ENCODE peak calls at places on chromosomes 5 and 9, in ten cellular contexts. One of them, this sample, is unnamed.

GRCh38 chr5:5078009-5078897 is 61.9 kb upstream of the ADAMTS16 start:
- DNase-seq in AG04449: no peak
- DNase-seq in PC-9: no peak
- DNase-seq in CD4-positive, alpha-beta T cell: no peak
- DNase-seq in GM06990: no peak
- DNase-seq in dorsolateral prefrontal cortex: no peak
- DNase-seq in A549: no peak
- DNase-seq in psoas muscle: no peak
- DNase-seq in cardiac fibroblast: no peak
- DNase-seq in AG09309: no peak
- DNase-seq in this sample: no peak

GRCh38 chr5:159965031-159965837 is 43.7 kb upstream of the TTC1 start:
- DNase-seq in cardiac fibroblast: peak
- DNase-seq in GM06990: no peak
- DNase-seq in psoas muscle: peak
- DNase-seq in AG09309: no peak
- DNase-seq in A549: peak
- DNase-seq in CD4-positive, alpha-beta T cell: no peak
- DNase-seq in PC-9: no peak
- DNase-seq in AG04449: no peak
- DNase-seq in dorsolateral prefrontal cortex: no peak
- DNase-seq in this sample: peak

GRCh38 chr9:124047106-124047716 is 35.6 kb downstream of the LHX2 start:
- DNase-seq in cardiac fibroblast: peak
- DNase-seq in PC-9: no peak
- DNase-seq in A549: no peak
- DNase-seq in AG09309: no peak
- DNase-seq in dorsolateral prefrontal cortex: no peak
- DNase-seq in psoas muscle: no peak
- DNase-seq in AG04449: no peak
- DNase-seq in CD4-positive, alpha-beta T cell: no peak
- DNase-seq in GM06990: no peak
- DNase-seq in this sample: no peak

GRCh38 chr5:110909415-110909814 is 162.1 kb upstream of the TSLP start:
- DNase-seq in GM06990: no peak
- DNase-seq in cardiac fibroblast: no peak
- DNase-seq in dorsolateral prefrontal cortex: no peak
- DNase-seq in AG04449: no peak
- DNase-seq in AG09309: no peak
- DNase-seq in A549: no peak
- DNase-seq in PC-9: no peak
- DNase-seq in CD4-positive, alpha-beta T cell: no peak
- DNase-seq in psoas muscle: no peak
- DNase-seq in this sample: no peak

GRCh38 chr5:15932066-15932465 is 247.5 kb downstream of the MARCHF11 start:
- DNase-seq in PC-9: no peak
- DNase-seq in CD4-positive, alpha-beta T cell: no peak
- DNase-seq in psoas muscle: no peak
- DNase-seq in dorsolateral prefrontal cortex: no peak
- DNase-seq in GM06990: no peak
- DNase-seq in A549: no peak
- DNase-seq in cardiac fibroblast: no peak
- DNase-seq in AG04449: no peak
- DNase-seq in AG09309: no peak
- DNase-seq in this sample: no peak

GRCh38 chr5:139658501-139658927 is 10.4 kb downstream of the CXXC5 start:
- DNase-seq in dorsolateral prefrontal cortex: no peak
- DNase-seq in AG04449: no peak
- DNase-seq in psoas muscle: peak
- DNase-seq in PC-9: no peak
- DNase-seq in A549: no peak
- DNase-seq in AG09309: no peak
- DNase-seq in cardiac fibroblast: peak
- DNase-seq in GM06990: no peak
- DNase-seq in CD4-positive, alpha-beta T cell: no peak
- DNase-seq in this sample: no peak

GRCh38 chr5:149240354-149240998 is 31.2 kb upstream of the AFAP1L1 start:
- DNase-seq in dorsolateral prefrontal cortex: no peak
- DNase-seq in psoas muscle: peak
- DNase-seq in cardiac fibroblast: no peak
- DNase-seq in AG09309: no peak
- DNase-seq in GM06990: peak
- DNase-seq in PC-9: no peak
- DNase-seq in AG04449: no peak
- DNase-seq in CD4-positive, alpha-beta T cell: peak
- DNase-seq in A549: no peak
- DNase-seq in this sample: no peak

GRCh38 chr9:109478665-109479380 is 19.3 kb downstream of the PTPN3 start:
- DNase-seq in cardiac fibroblast: no peak
- DNase-seq in AG09309: no peak
- DNase-seq in AG04449: no peak
- DNase-seq in psoas muscle: no peak
- DNase-seq in A549: no peak
- DNase-seq in GM06990: no peak
- DNase-seq in dorsolateral prefrontal cortex: no peak
- DNase-seq in PC-9: no peak
- DNase-seq in CD4-positive, alpha-beta T cell: no peak
- DNase-seq in this sample: no peak

DNA sequence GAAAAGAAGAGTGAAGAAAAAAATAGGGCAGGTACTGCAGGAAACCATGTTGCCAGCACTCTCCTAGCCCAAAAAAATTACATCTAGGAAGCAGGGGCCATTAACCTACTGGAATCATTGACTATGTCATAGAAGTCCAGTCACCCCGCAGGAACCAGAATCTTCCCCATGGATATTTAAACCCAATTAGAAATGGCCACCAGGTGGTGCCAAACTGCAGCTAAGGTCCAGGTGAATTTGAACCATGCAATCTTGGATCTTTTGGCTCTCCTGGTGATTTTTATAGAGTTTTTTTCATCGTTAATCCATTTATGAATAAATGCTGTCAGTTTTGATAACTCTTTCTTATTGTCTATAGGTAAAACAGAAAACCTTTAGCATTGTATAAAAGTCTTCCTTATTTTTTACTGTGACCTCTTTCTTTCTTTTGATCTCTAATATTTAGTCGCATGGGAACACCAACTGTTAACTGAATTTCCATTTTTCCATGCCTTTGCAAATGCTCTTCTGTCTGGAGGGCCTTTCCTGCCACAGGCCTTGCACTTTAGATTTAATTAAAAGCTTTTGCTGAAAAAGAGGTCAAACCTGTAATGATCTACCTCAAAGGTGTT is 147.5 kb upstream of the FGF10 start:
- DNase-seq in cardiac fibroblast: peak
- DNase-seq in AG04449: no peak
- DNase-seq in GM06990: no peak
- DNase-seq in dorsolateral prefrontal cortex: peak
- DNase-seq in A549: peak
- DNase-seq in psoas muscle: no peak
- DNase-seq in CD4-positive, alpha-beta T cell: no peak
- DNase-seq in PC-9: no peak
- DNase-seq in AG09309: peak
- DNase-seq in this sample: peak
- TF ChIP-seq CTCF in cardiac fibroblast: peak
- TF ChIP-seq CTCF in AG04449: peak
- TF ChIP-seq CTCF in GM06990: peak
- TF ChIP-seq CTCF in dorsolateral prefrontal cortex: peak
- TF ChIP-seq CTCF in A549: peak
- TF ChIP-seq CTCF in psoas muscle: peak
- TF ChIP-seq CTCF in CD4-positive, alpha-beta T cell: no peak
- TF ChIP-seq CTCF in PC-9: peak
- TF ChIP-seq CTCF in AG09309: peak
- TF ChIP-seq CTCF in this sample: peak

DNA sequence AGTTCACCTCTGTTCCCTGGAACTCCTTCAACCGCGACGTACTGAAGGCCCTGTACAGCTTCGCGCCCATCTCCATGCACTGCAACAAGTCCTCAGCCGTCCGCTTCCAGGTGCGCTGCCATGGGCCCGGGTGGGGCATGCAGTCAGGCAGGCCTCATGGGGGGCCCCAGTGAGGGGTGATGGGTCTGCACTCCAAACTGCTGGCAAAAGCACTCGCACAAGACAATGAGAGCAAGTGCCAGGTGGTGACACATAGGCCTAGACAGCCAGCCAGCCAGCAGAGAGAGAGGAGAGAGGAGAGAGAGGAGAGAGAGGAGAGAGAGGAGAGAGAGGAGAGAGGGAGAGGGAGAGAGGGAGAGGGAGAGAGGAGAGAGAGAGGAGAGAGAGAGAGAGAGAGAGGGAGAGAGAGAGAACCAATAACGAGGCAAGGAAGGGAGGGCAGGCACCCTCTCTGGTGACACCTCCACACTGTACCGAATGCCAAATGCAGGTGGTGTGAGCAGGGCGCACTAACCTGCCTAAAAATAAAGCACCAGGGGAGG is 21.0 kb downstream of the DBH start:
- DNase-seq in CD4-positive, alpha-beta T cell: no peak
- DNase-seq in psoas muscle: no peak
- DNase-seq in AG04449: no peak
- DNase-seq in A549: no peak
- DNase-seq in AG09309: no peak
- DNase-seq in cardiac fibroblast: peak
- DNase-seq in dorsolateral prefrontal cortex: no peak
- DNase-seq in PC-9: no peak
- DNase-seq in GM06990: no peak
- DNase-seq in this sample: no peak
- TF ChIP-seq CTCF in CD4-positive, alpha-beta T cell: no peak
- TF ChIP-seq CTCF in psoas muscle: no peak
- TF ChIP-seq CTCF in AG04449: no peak
- TF ChIP-seq CTCF in A549: no peak
- TF ChIP-seq CTCF in AG09309: no peak
- TF ChIP-seq CTCF in cardiac fibroblast: no peak
- TF ChIP-seq CTCF in dorsolateral prefrontal cortex: no peak
- TF ChIP-seq CTCF in PC-9: no peak
- TF ChIP-seq CTCF in GM06990: no peak
- TF ChIP-seq CTCF in this sample: no peak

GRCh38 chr5:177603631-177604030 is 3.7 kb downstream of the B4GALT7 start:
- DNase-seq in psoas muscle: no peak
- DNase-seq in AG09309: no peak
- DNase-seq in A549: no peak
- DNase-seq in cardiac fibroblast: no peak
- DNase-seq in GM06990: no peak
- DNase-seq in CD4-positive, alpha-beta T cell: no peak
- DNase-seq in AG04449: no peak
- DNase-seq in dorsolateral prefrontal cortex: no peak
- DNase-seq in PC-9: no peak
- DNase-seq in this sample: no peak

GRCh38 chr5:177602458-177602830 is 2.5 kb downstream of the B4GALT7 start:
- DNase-seq in psoas muscle: no peak
- DNase-seq in dorsolateral prefrontal cortex: no peak
- DNase-seq in AG04449: no peak
- DNase-seq in AG09309: no peak
- DNase-seq in cardiac fibroblast: no peak
- DNase-seq in PC-9: no peak
- DNase-seq in A549: no peak
- DNase-seq in GM06990: no peak
- DNase-seq in CD4-positive, alpha-beta T cell: no peak
- DNase-seq in this sample: no peak

GRCh38 chr5:177601126-177601525 is 1.2 kb downstream of the B4GALT7 start:
- DNase-seq in AG04449: no peak
- DNase-seq in cardiac fibroblast: no peak
- DNase-seq in CD4-positive, alpha-beta T cell: no peak
- DNase-seq in psoas muscle: no peak
- DNase-seq in dorsolateral prefrontal cortex: no peak
- DNase-seq in A549: no peak
- DNase-seq in GM06990: no peak
- DNase-seq in PC-9: no peak
- DNase-seq in AG09309: no peak
- DNase-seq in this sample: no peak

GRCh38 chr5:177600458-177601018 is 606 bp downstream of the B4GALT7 start:
- DNase-seq in AG09309: no peak
- DNase-seq in CD4-positive, alpha-beta T cell: no peak
- DNase-seq in AG04449: no peak
- DNase-seq in A549: no peak
- DNase-seq in dorsolateral prefrontal cortex: no peak
- DNase-seq in GM06990: no peak
- DNase-seq in psoas muscle: no peak
- DNase-seq in PC-9: no peak
- DNase-seq in cardiac fibroblast: peak
- DNase-seq in this sample: no peak

DNA sequence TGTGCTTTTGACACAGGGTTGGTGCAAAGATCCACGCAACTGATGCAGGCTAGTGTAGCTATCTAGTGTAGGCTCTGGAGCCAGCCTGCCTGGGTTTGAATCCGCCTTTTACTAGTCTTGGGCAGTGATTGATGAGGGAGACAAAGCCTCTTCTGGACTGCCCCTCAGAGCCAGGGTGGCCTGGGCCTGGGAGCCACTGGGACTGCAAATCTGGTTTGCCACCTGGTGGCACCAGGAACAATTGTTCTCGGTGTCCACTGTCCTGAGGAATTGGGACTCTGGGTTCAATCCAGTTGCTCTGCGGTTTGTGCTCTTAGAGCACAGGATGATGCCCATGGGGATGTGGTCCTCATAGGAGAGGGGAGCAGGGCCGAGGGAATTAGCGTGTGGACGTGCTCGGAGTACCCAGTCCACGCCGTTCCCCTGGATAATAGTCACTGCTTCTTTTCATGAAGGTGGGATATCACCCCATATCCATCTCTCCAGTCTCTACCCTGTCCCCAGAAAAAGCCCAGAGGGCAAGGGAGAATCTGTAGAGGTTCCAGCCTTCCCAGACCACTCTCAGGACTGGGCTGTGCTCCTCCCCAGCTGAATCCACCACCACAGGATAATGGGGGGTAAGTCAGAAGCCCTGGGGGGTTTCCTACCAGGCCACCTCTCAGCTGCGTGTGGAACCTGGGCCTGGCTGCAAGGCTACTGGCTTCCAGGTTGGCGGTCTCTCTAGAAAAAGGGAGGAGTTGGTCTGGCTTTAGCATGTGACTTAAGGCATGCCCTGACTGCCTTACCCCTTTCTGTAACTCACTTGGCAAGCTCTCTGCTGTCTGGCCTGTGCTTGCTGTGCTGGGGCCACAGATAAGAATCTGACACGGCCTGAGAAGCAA is 1.9 kb downstream of the B4GALT7 start:
- DNase-seq in cardiac fibroblast: no peak
- DNase-seq in A549: peak
- DNase-seq in GM06990: no peak
- DNase-seq in psoas muscle: no peak
- DNase-seq in AG04449: no peak
- DNase-seq in PC-9: no peak
- DNase-seq in CD4-positive, alpha-beta T cell: no peak
- DNase-seq in dorsolateral prefrontal cortex: no peak
- DNase-seq in AG09309: no peak
- DNase-seq in this sample: no peak
- TF ChIP-seq CTCF in cardiac fibroblast: no peak
- TF ChIP-seq CTCF in A549: peak
- TF ChIP-seq CTCF in GM06990: no peak
- TF ChIP-seq CTCF in psoas muscle: peak
- TF ChIP-seq CTCF in AG04449: no peak
- TF ChIP-seq CTCF in PC-9: no peak
- TF ChIP-seq CTCF in CD4-positive, alpha-beta T cell: no peak
- TF ChIP-seq CTCF in dorsolateral prefrontal cortex: no peak
- TF ChIP-seq CTCF in AG09309: no peak
- TF ChIP-seq CTCF in this sample: peak

GRCh38 chr5:179006564-179006963 is 11.4 kb upstream of the GRM6 start:
- DNase-seq in psoas muscle: no peak
- DNase-seq in A549: no peak
- DNase-seq in dorsolateral prefrontal cortex: no peak
- DNase-seq in CD4-positive, alpha-beta T cell: no peak
- DNase-seq in AG09309: no peak
- DNase-seq in GM06990: no peak
- DNase-seq in AG04449: no peak
- DNase-seq in cardiac fibroblast: no peak
- DNase-seq in PC-9: no peak
- DNase-seq in this sample: no peak

GRCh38 chr5:179008667-179009066 is 13.5 kb upstream of the GRM6 start:
- DNase-seq in A549: no peak
- DNase-seq in psoas muscle: no peak
- DNase-seq in CD4-positive, alpha-beta T cell: no peak
- DNase-seq in AG09309: no peak
- DNase-seq in cardiac fibroblast: peak
- DNase-seq in AG04449: no peak
- DNase-seq in GM06990: no peak
- DNase-seq in PC-9: no peak
- DNase-seq in dorsolateral prefrontal cortex: no peak
- DNase-seq in this sample: no peak
- TF ChIP-seq CTCF in A549: no peak
- TF ChIP-seq CTCF in psoas muscle: no peak
- TF ChIP-seq CTCF in CD4-positive, alpha-beta T cell: no peak
- TF ChIP-seq CTCF in AG09309: peak
- TF ChIP-seq CTCF in cardiac fibroblast: peak
- TF ChIP-seq CTCF in AG04449: no peak
- TF ChIP-seq CTCF in GM06990: no peak
- TF ChIP-seq CTCF in PC-9: peak
- TF ChIP-seq CTCF in dorsolateral prefrontal cortex: no peak
- TF ChIP-seq CTCF in this sample: no peak